ENCODE peak calls at places on chromosomes 11 and 22, in five cellular contexts. B is stimulated activated CD4-positive, alpha-beta T cell treated with anti-CD3 and anti-CD28 coated beads, Interleukin-15, amount 100 ng/mL, for 1 hour; T is cardiac fibroblast; A is NCI-H524 treated with DMSO at 0.1 percent for 48 hours; D is ecto neural progenitor cell. W is an unnamed sample.

GRCh38 chr22:29951675-29952413 is 68.9 kb downstream of the MTMR3 start:
- DNase-seq in D (no peak), B (no peak), A (no peak), T (no peak), W (no peak)

GRCh38 chr11:74720596-74721478 is 10.4 kb downstream of the CHRDL2 start:
- DNase-seq in D (no peak), T (peak; percentile 84), B (no peak), A (no peak), W (no peak)

GRCh38 chr22:28023036-28023435 is 104.0 kb upstream of the PITPNB start:
- DNase-seq in B (no peak), T (no peak), D (no peak), A (no peak), W (no peak)

GRCh38 chr11:11270236-11270775 is 82.7 kb downstream of the CSNK2A3 start:
- DNase-seq in D (no peak), T (no peak), A (no peak), B (no peak), W (no peak)

GRCh38 chr11:44926036-44926435 is 24.6 kb downstream of the TP53I11 start:
- DNase-seq in T (no peak), A (no peak), B (no peak), D (no peak), W (no peak)

GRCh38 chr11:2549876-2550605 is 105.2 kb downstream of the KCNQ1 start:
- DNase-seq in D (no peak), T (no peak), B (no peak), A (no peak), W (no peak)

GRCh38 chr11:106999203-106999602 is 19.1 kb downstream of the GUCY1A2 start:
- DNase-seq in T (no peak), B (no peak), D (no peak), A (no peak), W (no peak)

GRCh38 chr11:66727883-66728759 is 895 bp downstream of the SPTBN2 start:
- DNase-seq in B (no peak), A (no peak), T (no peak), D (peak; percentile 75), W (no peak)

GRCh38 chr22:20548806-20549205 is 41.4 kb downstream of the MED15 start:
- DNase-seq in A (no peak), B (no peak), D (no peak), T (no peak), W (no peak)

GRCh38 chr11:46918087-46918751 is at the start of gene LRP4:
- DNase-seq in B (no peak), A (no peak), T (peak; percentile 34), D (peak; percentile 82), W (no peak)